ENCODE peak calls at places on chromosomes 1 and 21, in ten cellular contexts. X is ecto neural progenitor cell, B is thoracic aorta, Z is KG1, N is head of caudate nucleus, D is endothelial cell, K is left cardiac atrium, R is Calu3, O is posterior vena cava, Q is left colon. L is an unnamed sample.

GRCh38 chr1:231272880-231273279 is 31.9 kb downstream of the GNPAT start:
- DNase-seq in X (no peak), B (no peak), Z (no peak), N (no peak), D (no peak), K (no peak), R (no peak), O (no peak), Q (no peak), L (no peak)

GRCh38 chr1:179287946-179288345 is 5.7 kb upstream of the SOAT1 start:
- DNase-seq in X (no peak), B (no peak), Z (no peak), N (no peak), D (no peak), K (no peak), R (peak; percentile 21), O (no peak), Q (no peak), L (peak; percentile 90)

GRCh38 chr1:107829083-107829771 is 135.8 kb downstream of the VAV3 start:
- DNase-seq in X (no peak), B (no peak), Z (peak; percentile 50), N (no peak), D (no peak), K (no peak), R (no peak), O (no peak), Q (no peak), L (no peak)

GRCh38 chr1:86499987-86500593 is 31.4 kb downstream of the CLCA1 start:
- DNase-seq in X (no peak), B (no peak), Z (peak; percentile 52), N (no peak), D (no peak), K (no peak), R (no peak), O (no peak), Q (no peak), L (no peak)

GRCh38 chr1:170162385-170163226 is 16.8 kb downstream of the NTMT2 start:
- DNase-seq in X (peak; percentile 64), B (peak; percentile 22), Z (no peak), N (no peak), D (peak; percentile 4), K (peak; percentile 57), R (no peak), O (peak; percentile 73), Q (no peak), L (no peak)

GRCh38 chr1:183278736-183279591 is 92.9 kb downstream of the LAMC2 start:
- DNase-seq in X (no peak), B (no peak), Z (no peak), N (no peak), D (no peak), K (no peak), R (no peak), O (peak; percentile 76), Q (no peak), L (peak; percentile 31)

GRCh38 chr1:35298464-35298863 is 30.0 kb downstream of the ZMYM4 start:
- DNase-seq in X (peak; percentile 45), B (no peak), Z (no peak), N (no peak), D (peak; percentile 43), K (no peak), R (peak; percentile 22), O (no peak), Q (no peak), L (peak; percentile 39)

GRCh38 chr1:7616076-7616833 is 154.8 kb upstream of the VAMP3 start:
- DNase-seq in X (peak; percentile 69), B (no peak), Z (no peak), N (peak; percentile 46), D (peak; percentile 74), K (peak; percentile 54), R (peak; percentile 42), O (peak; percentile 73), Q (peak; percentile 26), L (peak; percentile 16)

GRCh38 chr1:226708967-226709396 is 30.1 kb downstream of the ITPKB start:
- DNase-seq in X (no peak), B (no peak), Z (no peak), N (no peak), D (no peak), K (no peak), R (no peak), O (peak; percentile 73), Q (no peak), L (no peak)

GRCh38 chr21:41979751-41980369 is 26.0 kb upstream of the C2CD2 start:
- DNase-seq in X (no peak), B (no peak), Z (no peak), N (no peak), D (no peak), K (no peak), R (no peak), O (no peak), Q (no peak), L (no peak)

GRCh38 chr1:185562623-185563359 is 171.4 kb upstream of the HMCN1 start:
- DNase-seq in X (no peak), B (no peak), Z (no peak), N (no peak), D (no peak), K (no peak), R (no peak), O (no peak), Q (no peak), L (no peak)

GRCh38 chr1:62281922-62282555 is 37.2 kb downstream of the KANK4 start:
- DNase-seq in X (no peak), B (no peak), Z (no peak), N (no peak), D (no peak), K (no peak), R (no peak), O (no peak), Q (no peak), L (no peak)

GRCh38 chr1:150235436-150235851 is 468 bp downstream of the ANP32E start:
- DNase-seq in X (no peak), B (no peak), Z (peak; percentile 48), N (no peak), D (peak; percentile 11), K (no peak), R (no peak), O (peak; percentile 81), Q (no peak), L (peak; percentile 13)

GRCh38 chr1:157438236-157439012 is 113.9 kb downstream of the FCRL5 start:
- DNase-seq in X (no peak), B (no peak), Z (no peak), N (no peak), D (no peak), K (no peak), R (no peak), O (no peak), Q (no peak), L (no peak)

GRCh38 chr1:117201808-117202207 is 8.9 kb downstream of the VTCN1 start:
- DNase-seq in X (no peak), B (no peak), Z (no peak), N (no peak), D (no peak), K (no peak), R (no peak), O (no peak), Q (no peak), L (no peak)

GRCh38 chr1:51499694-51500093 is 19.4 kb downstream of the EPS15 start:
- DNase-seq in X (no peak), B (no peak), Z (no peak), N (no peak), D (no peak), K (no peak), R (no peak), O (no peak), Q (no peak), L (no peak)

GRCh38 chr1:156082111-156083091 is at the start of gene MEX3A:
- DNase-seq in X (peak; percentile 98), B (no peak), Z (peak; percentile 18), N (peak; percentile 91), D (peak; percentile 93), K (peak; percentile 80), R (peak; percentile 83), O (peak; percentile 90), Q (peak; percentile 74), L (no peak)

GRCh38 chr1:85473390-85473789 is 8.4 kb upstream of the DDAH1 start:
- DNase-seq in X (no peak), B (no peak), Z (no peak), N (no peak), D (no peak), K (no peak), R (no peak), O (no peak), Q (no peak), L (no peak)

GRCh38 chr1:2607681-2608041 is 21.1 kb downstream of the PRXL2B start:
- DNase-seq in X (peak; percentile 49), B (no peak), Z (no peak), N (no peak), D (no peak), K (peak; percentile 22), R (no peak), O (peak; percentile 86), Q (no peak), L (no peak)

GRCh38 chr1:186864296-186864695 is 35.5 kb downstream of the PLA2G4A start:
- DNase-seq in X (no peak), B (no peak), Z (no peak), N (no peak), D (no peak), K (no peak), R (no peak), O (no peak), Q (no peak), L (no peak)

GRCh38 chr1:162009501-162010174 is 14.0 kb downstream of the OLFML2B start:
- DNase-seq in X (no peak), B (no peak), Z (no peak), N (no peak), D (no peak), K (no peak), R (no peak), O (no peak), Q (no peak), L (no peak)

GRCh38 chr21:32956257-32956656 is 69.5 kb upstream of the OLIG2 start:
- DNase-seq in X (no peak), B (no peak), Z (no peak), N (no peak), D (no peak), K (no peak), R (no peak), O (no peak), Q (no peak), L (no peak)

GRCh38 chr1:214123061-214123784 is 135.4 kb downstream of the PROX1 start:
- DNase-seq in X (peak; percentile 69), B (no peak), Z (peak; percentile 1), N (peak; percentile 51), D (peak; percentile 51), K (no peak), R (peak; percentile 65), O (no peak), Q (peak; percentile 49), L (peak; percentile 60)

GRCh38 chr1:239914827-239915231 is 176.9 kb upstream of the FMN2 start:
- DNase-seq in X (no peak), B (no peak), Z (no peak), N (no peak), D (no peak), K (no peak), R (no peak), O (no peak), Q (no peak), L (peak; percentile 45)

GRCh38 chr1:178686407-178686806 is 38.6 kb upstream of the RALGPS2 start:
- DNase-seq in X (no peak), B (no peak), Z (no peak), N (no peak), D (no peak), K (no peak), R (no peak), O (no peak), Q (no peak), L (no peak)

GRCh38 chr1:229086686-229087085 is 184.2 kb upstream of the RAB4A start:
- DNase-seq in X (no peak), B (no peak), Z (no peak), N (no peak), D (no peak), K (no peak), R (no peak), O (no peak), Q (no peak), L (no peak)

GRCh38 chr1:170670751-170671628 is 7.1 kb downstream of the PRRX1 start:
- DNase-seq in X (peak; percentile 85), B (no peak), Z (no peak), N (peak; percentile 80), D (peak; percentile 86), K (peak; percentile 59), R (no peak), O (peak; percentile 93), Q (peak; percentile 31), L (no peak)

GRCh38 chr21:24895885-24896734 is 711.2 kb downstream of the MRPL39 start:
- DNase-seq in X (no peak), B (no peak), Z (no peak), N (no peak), D (peak; percentile 15), K (no peak), R (no peak), O (no peak), Q (no peak), L (peak; percentile 14)

L was measured in Caki2.